ENCODE peak calls at places on chromosomes 7 and 10, in four cellular contexts. K, Y, J and Z are unnamed samples.

GRCh38 chr10:97571622-97572021 is 957 bp upstream of the ANKRD2 start:
- DNase-seq in Y (peak; percentile 77), K (no peak), J (peak; percentile 71), Z (peak; percentile 88)

GRCh38 chr10:10792681-10793080 is 225.0 kb upstream of the CELF2 start:
- DNase-seq in J (peak; percentile 27), Y (peak; percentile 51), K (peak; percentile 65), Z (peak; percentile 58)

GRCh38 chr10:100183482-100183881 is 2.3 kb downstream of the ERLIN1 start:
- DNase-seq in J (peak; percentile 42), K (no peak), Y (peak; percentile 14), Z (peak; percentile 51)

GRCh38 chr7:75688200-75689136 is 50.3 kb downstream of the HIP1 start:
- DNase-seq in J (no peak), K (no peak), Y (no peak), Z (no peak)

GRCh38 chr10:30000802-30001571 is 58.4 kb downstream of the JCAD start:
- DNase-seq in K (no peak), J (peak; percentile 70), Y (peak; percentile 44), Z (peak; percentile 61)

GRCh38 chr10:120891367-120891766 is 40.2 kb downstream of the WDR11 start:
- DNase-seq in Y (no peak), J (no peak), K (no peak), Z (no peak)

GRCh38 chr10:69572159-69573055 is 815 bp downstream of the NEUROG3 start:
- DNase-seq in J (no peak), Y (no peak), K (peak; percentile 60), Z (no peak)

GRCh38 chr10:89086801-89087513 is 96.4 kb downstream of the FAS start:
- DNase-seq in Y (no peak), J (no peak), K (peak; percentile 35), Z (no peak)

GRCh38 chr10:71357792-71358265 is 38.8 kb downstream of the SLC29A3 start:
- DNase-seq in J (peak; percentile 44), K (no peak), Y (no peak), Z (no peak)

GRCh38 chr7:155714702-155715101 is 70.2 kb downstream of the RBM33 start:
- DNase-seq in J (no peak), Y (no peak), K (no peak), Z (no peak)

GRCh38 chr7:30280631-30281030 is 3.8 kb upstream of the ZNRF2 start:
- DNase-seq in J (no peak), Y (no peak), K (peak; percentile 50), Z (no peak)

GRCh38 chr7:96131525-96131924 is 190.4 kb downstream of the SLC25A13 start:
- DNase-seq in Y (no peak), K (peak; percentile 27), J (no peak), Z (no peak)

GRCh38 chr7:3302681-3303320 is 1.7 kb downstream of the SDK1 start:
- DNase-seq in Y (no peak), K (no peak), J (no peak), Z (no peak)

GRCh38 chr10:13712799-13713581 is 126.2 kb downstream of the PRPF18 start:
- DNase-seq in Y (peak; percentile 40), J (peak; percentile 36), K (no peak), Z (peak; percentile 65)

GRCh38 chr7:112074464-112074863 is 131.7 kb downstream of the DOCK4 start:
- DNase-seq in J (no peak), Y (no peak), K (no peak), Z (no peak)

GRCh38 chr10:60536529-60537114 is 146.9 kb upstream of the ANK3 start:
- DNase-seq in J (no peak), K (no peak), Y (no peak), Z (peak; percentile 98)

GRCh38 chr10:106111241-106111640 is 1053.3 kb downstream of the SORCS1 start:
- DNase-seq in J (peak; percentile 8), Y (no peak), K (no peak), Z (peak; percentile 79)

GRCh38 chr10:37520488-37520887 is 336.9 kb downstream of the ZNF248 start:
- DNase-seq in J (no peak), K (no peak), Y (no peak), Z (no peak)

GRCh38 chr7:54986716-54987115 is 32.1 kb upstream of the EGFR start:
- DNase-seq in Y (no peak), J (no peak), K (no peak), Z (peak; percentile 70)

GRCh38 chr7:90180011-90180585 is 25.8 kb downstream of the STEAP1 start:
- DNase-seq in K (no peak), J (no peak), Y (no peak), Z (peak; percentile 55)

GRCh38 chr10:32983333-32983909 is 25.4 kb upstream of the ITGB1 start:
- DNase-seq in Y (no peak), K (no peak), J (peak; percentile 52), Z (peak; percentile 98)

GRCh38 chr10:132616170-132616994 is 78.8 kb downstream of the INPP5A start:
- DNase-seq in Y (no peak), J (no peak), K (no peak), Z (no peak)

GRCh38 chr7:47816647-47817046 is 131.6 kb downstream of the PKD1L1 start:
- DNase-seq in K (no peak), J (no peak), Y (no peak), Z (peak; percentile 63)

GRCh38 chr7:155782466-155782865 is 29.8 kb downstream of the SHH start:
- DNase-seq in K (no peak), Y (no peak), J (no peak), Z (no peak)

GRCh38 chr10:25725917-25726716 is 207.9 kb upstream of the MYO3A start:
- DNase-seq in K (peak; percentile 83), J (peak; percentile 79), Y (peak; percentile 11), Z (peak; percentile 66)

GRCh38 chr10:77763453-77764430 is 126.1 kb upstream of the KCNMA1 start:
- DNase-seq in K (peak; percentile 22), Y (no peak), J (no peak), Z (peak; percentile 52)

GRCh38 chr10:119316729-119317097 is 109.3 kb downstream of the GRK5 start:
- DNase-seq in J (peak; percentile 86), K (no peak), Y (peak; percentile 55), Z (peak; percentile 73)

GRCh38 chr7:11317766-11318165 is 344.1 kb downstream of the PHF14 start:
- DNase-seq in K (no peak), Y (no peak), J (no peak), Z (no peak)

GRCh38 chr10:124602646-124603365 is 141.2 kb downstream of the LHPP start:
- DNase-seq in K (no peak), J (no peak), Y (no peak), Z (no peak)

GRCh38 chr7:150362989-150363769 is 5.4 kb upstream of the REPIN1 start:
- DNase-seq in J (no peak), Y (peak; percentile 65), K (peak; percentile 1), Z (peak; percentile 38)

GRCh38 chr10:124659380-124659779 is 84.8 kb downstream of the FAM53B start:
- DNase-seq in K (no peak), J (no peak), Y (no peak), Z (no peak)

GRCh38 chr7:155066417-155066950 is 3.6 kb upstream of the HTR5A start:
- DNase-seq in J (no peak), K (no peak), Y (no peak), Z (peak; percentile 88)

GRCh38 chr7:87574630-87575029 is 26.1 kb downstream of the ABCB1 start:
- DNase-seq in Y (no peak), J (peak; percentile 6), K (no peak), Z (peak; percentile 43)

GRCh38 chr7:34064511-34065158 is 159.3 kb downstream of the BMPER start:
- DNase-seq in J (no peak), Y (no peak), K (no peak), Z (no peak)

DNA sequence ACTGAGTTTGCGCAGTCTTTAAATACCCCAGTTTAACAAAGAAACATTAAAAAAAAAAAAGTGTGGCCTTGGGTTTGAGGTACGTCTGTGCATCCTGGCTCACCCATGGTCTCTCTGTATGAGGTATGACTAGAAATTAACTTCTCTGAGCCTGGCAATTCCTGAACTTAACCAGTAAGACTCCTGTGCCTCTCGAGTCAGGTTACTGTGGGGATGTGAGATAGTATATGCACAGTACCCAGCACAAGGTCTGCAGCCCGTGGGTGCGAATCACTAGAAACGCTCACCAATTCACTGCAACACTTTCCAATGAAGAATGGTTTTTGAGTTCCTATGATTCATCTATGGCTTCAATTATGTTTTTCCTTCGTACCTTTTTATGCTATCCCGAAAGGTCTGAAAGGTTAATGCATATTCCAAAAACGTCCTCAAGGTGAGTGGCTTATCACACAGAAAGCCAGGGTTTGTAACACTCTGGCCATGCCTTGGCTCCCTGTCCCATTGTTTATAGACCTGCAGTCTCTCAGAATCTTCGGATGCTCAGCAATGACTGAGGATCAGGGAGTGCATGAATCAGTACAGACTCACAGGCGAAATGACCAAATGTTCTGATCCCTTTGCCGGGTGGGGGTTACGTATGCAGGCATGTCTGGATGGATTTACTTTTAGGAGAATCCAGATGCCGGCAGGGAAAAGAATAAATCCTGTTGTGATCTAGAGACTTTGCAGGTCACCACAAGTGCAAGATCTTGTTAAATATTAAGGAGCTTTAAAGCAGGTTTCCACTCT is 149.7 kb downstream of the SFMBT2 start:
- DNase-seq in J (peak; percentile 25), Y (no peak), K (no peak), Z (peak; percentile 66)
- H2AFZ ChIP-seq in J (no peak overlapping the region), Y (no peak overlapping the region), K (no peak overlapping the region), Z (no peak overlapping the region)

GRCh38 chr10:46230615-46231014 is 56.2 kb upstream of the ANTXRL start:
- DNase-seq in Y (no peak), K (no peak), J (no peak), Z (no peak)

GRCh38 chr10:46231087-46231486 is 55.7 kb upstream of the ANTXRL start:
- DNase-seq in J (no peak), Y (no peak), K (no peak), Z (no peak)

GRCh38 chr10:46228076-46229071 is 58.4 kb upstream of the ANTXRL start:
- DNase-seq in K (peak; percentile 88), Y (peak; percentile 84), J (peak; percentile 88), Z (peak; percentile 68)

GRCh38 chr10:46227571-46228075 is 59.2 kb upstream of the ANTXRL start:
- DNase-seq in Y (no peak), K (no peak), J (no peak), Z (no peak)

GRCh38 chr10:46229144-46229563 is 57.6 kb upstream of the ANTXRL start:
- DNase-seq in K (peak; percentile 78), Y (peak; percentile 33), J (peak; percentile 54), Z (no peak)
- H2AFZ ChIP-seq in K (no peak overlapping the region), Y (no peak overlapping the region), J (no peak overlapping the region), Z (peak overlapping the region; percentile 7)

GRCh38 chr10:16944961-16945360 is 127.7 kb upstream of the RSU1 start:
- DNase-seq in Y (no peak), K (no peak), J (no peak), Z (no peak)
- H2AFZ ChIP-seq in Y (no peak overlapping the region), K (no peak overlapping the region), J (no peak overlapping the region), Z (no peak overlapping the region)

DNA sequence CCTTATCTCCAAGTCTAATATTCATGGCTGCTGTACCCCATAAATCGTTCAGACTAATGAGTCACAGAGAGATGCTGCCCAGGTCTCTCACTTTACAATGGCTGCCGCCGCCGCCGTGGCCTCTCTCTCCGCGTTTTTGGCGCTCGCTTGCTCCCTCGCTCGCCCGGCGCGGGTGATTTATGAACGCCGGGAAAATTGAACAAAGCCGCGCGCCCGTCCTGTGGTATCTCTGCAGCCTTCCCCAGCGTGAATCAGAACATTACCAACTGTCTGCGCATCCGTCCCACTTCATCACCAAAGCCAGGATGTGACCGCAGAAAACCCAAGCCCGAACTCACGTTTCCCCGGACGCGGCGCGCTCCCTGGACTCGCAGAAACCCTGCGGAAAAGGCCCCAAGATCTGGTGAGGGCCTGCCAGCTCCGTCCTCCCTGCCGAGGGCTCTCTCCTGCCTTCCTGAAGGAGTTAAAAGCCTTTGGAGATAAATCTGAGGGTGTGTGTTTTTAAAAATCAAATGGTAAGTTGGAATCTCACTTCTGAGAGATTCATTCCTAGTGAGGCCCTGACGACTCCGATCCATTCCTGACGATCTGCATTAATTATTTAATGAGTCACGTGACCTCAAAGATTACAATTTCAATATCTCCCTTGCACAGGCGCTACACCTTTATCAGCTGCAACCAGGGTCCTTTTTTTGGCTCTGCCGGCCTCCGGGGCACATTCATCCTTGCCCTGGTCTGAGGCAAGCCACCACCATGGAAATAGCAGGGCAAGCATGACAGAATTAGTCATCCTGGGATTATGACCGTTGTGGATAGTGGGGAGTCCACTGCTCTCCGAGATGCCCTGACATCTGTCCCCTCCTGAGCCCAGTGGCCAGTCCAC is 6.2 kb downstream of the HOXA4 start:
- DNase-seq in J (no peak), K (no peak), Y (no peak), Z (no peak)
- H2AFZ ChIP-seq in J (no peak overlapping the region), K (no peak overlapping the region), Y (no peak overlapping the region), Z (no peak overlapping the region)